ENCODE peak calls at places on chromosomes 3 and 15, in five cellular contexts. E is A549, U is HepG2, D is K562, Y is GM12878. F is an unnamed sample. For H3K4me1, the result is how much of the 10 kb centered on the place peaks cover.

GRCh38 chr15:95149036-95149435 is 917.7 kb downstream of the MCTP2 start:
- DNase-seq in E (no peak), U (no peak), Y (no peak), D (no peak), F (no peak)

GRCh38 chr3:23035927-23036640 is 167.0 kb upstream of the UBE2E2 start:
- DNase-seq in U (peak), E (no peak), Y (no peak), D (no peak), F (no peak)

GRCh38 chr15:54273928-54274327 is 295.7 kb downstream of the UNC13C start:
- DNase-seq in D (no peak), U (no peak), E (no peak), Y (no peak), F (peak)

GRCh38 chr3:150911780-150912179 is 6.5 kb upstream of the MINDY4B start:
- DNase-seq in Y (no peak), U (no peak), E (no peak), D (no peak), F (no peak)

GRCh38 chr15:29074045-29074444 is 188.3 kb downstream of the APBA2 start:
- DNase-seq in Y (no peak), D (no peak), U (no peak), E (no peak), F (no peak)

GRCh38 chr3:14562441-14562840 is 22.3 kb upstream of the GRIP2 start:
- DNase-seq in U (no peak), E (no peak), Y (no peak), D (no peak), F (no peak)

GRCh38 chr3:65548848-65549625 is 489.7 kb downstream of the MAGI1 start:
- DNase-seq in E (no peak), D (no peak), Y (no peak), U (peak), F (peak)

GRCh38 chr3:20648294-20648693 is 462.3 kb upstream of the SGO1 start:
- DNase-seq in U (no peak), Y (no peak), D (no peak), E (no peak), F (peak)

GRCh38 chr15:94032571-94032970 is 198.8 kb upstream of the MCTP2 start:
- DNase-seq in Y (no peak), D (no peak), E (no peak), U (no peak), F (no peak)

GRCh38 chr3:72728958-72729467 is 119.2 kb downstream of the SHQ1 start:
- DNase-seq in E (no peak), U (peak), D (no peak), Y (no peak), F (peak)

GRCh38 chr15:79430901-79431635 is 1.1 kb upstream of the MINAR1 start:
- DNase-seq in U (no peak), E (no peak), D (no peak), Y (no peak), F (no peak)

GRCh38 chr3:71579934-71580318 is 3.6 kb downstream of the FOXP1 start:
- DNase-seq in Y (no peak), D (peak), E (no peak), U (peak), F (no peak)

GRCh38 chr15:51223771-51224229 is 114.6 kb downstream of the CYP19A1 start:
- DNase-seq in E (no peak), Y (no peak), U (no peak), D (no peak), F (no peak)

GRCh38 chr15:52780172-52780980 is 9.8 kb downstream of the ONECUT1 start:
- DNase-seq in E (peak), U (peak), D (peak), Y (peak), F (peak)

GRCh38 chr15:88127477-88127799 is 129.1 kb downstream of the NTRK3 start:
- DNase-seq in E (no peak), U (no peak), Y (no peak), D (no peak), F (no peak)

GRCh38 chr15:101499863-101500713 is 10.6 kb upstream of the PCSK6 start:
- DNase-seq in Y (peak), D (no peak), U (no peak), E (no peak), F (no peak)

GRCh38 chr15:99440551-99441426 is 125.0 kb upstream of the MEF2A start:
- DNase-seq in U (no peak), E (no peak), D (no peak), Y (no peak), F (peak)

GRCh38 chr3:45321607-45322391 is 66.6 kb upstream of the LARS2 start:
- DNase-seq in E (no peak), Y (no peak), U (no peak), D (no peak), F (no peak)

GRCh38 chr15:75639709-75640482 is at the start of gene IMP3:
- DNase-seq in E (peak), D (peak), Y (peak), U (peak), F (peak)
- TF ChIP-seq SMC3 in E (no peak), D (no peak), Y (no peak), U (no peak), F (no peak)

GRCh38 chr3:50625879-50626182 is 8.9 kb downstream of the MAPKAPK3 start:
- DNase-seq in U (no peak), Y (no peak), D (no peak), E (no peak), F (no peak)
- H3K4me1 ChIP-seq in U (under half), Y (under half), D (under half), E (under half), F (under half)

DNA sequence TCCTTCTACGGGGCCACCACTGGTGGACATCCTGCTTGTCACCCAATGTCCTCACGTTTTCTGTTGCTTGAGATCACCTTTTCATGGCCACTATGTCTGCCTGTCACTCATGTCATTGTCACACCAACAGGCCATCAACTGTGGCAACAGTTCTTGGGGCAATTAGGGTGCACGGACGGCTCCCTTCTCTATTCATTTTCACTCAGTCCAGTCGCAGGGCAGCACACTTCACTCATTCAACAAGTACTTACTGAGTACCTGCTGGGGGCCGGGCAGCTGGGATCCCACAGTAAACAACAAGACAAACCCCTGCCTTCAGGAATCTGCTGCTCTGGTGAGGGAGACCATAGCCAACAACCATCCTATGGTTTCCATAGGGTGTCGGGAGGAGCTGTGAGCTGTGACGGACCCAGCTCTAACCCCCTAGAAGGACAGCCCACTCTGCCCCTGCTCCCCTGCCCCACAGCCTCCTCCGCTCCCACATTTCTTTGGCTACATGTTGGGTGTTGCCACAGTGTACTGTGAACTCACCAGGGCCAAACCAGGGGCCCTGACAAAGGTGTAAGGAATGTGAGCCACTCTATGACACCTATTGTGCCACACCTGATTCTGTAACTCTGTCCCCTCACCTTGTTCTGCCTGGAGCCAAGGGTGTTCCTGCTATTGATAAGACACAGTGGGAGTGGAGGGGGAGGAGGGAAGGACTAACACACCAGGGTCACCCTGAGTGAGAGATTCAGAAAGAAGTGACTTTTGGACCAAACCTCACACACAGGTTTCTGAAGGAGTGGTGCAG is 1.9 kb downstream of the VILL start:
- DNase-seq in D (peak), U (peak), Y (no peak), E (no peak), F (no peak)
- TF ChIP-seq EP300 in D (no peak), U (peak), Y (no peak), E (no peak), F (no peak)

DNA sequence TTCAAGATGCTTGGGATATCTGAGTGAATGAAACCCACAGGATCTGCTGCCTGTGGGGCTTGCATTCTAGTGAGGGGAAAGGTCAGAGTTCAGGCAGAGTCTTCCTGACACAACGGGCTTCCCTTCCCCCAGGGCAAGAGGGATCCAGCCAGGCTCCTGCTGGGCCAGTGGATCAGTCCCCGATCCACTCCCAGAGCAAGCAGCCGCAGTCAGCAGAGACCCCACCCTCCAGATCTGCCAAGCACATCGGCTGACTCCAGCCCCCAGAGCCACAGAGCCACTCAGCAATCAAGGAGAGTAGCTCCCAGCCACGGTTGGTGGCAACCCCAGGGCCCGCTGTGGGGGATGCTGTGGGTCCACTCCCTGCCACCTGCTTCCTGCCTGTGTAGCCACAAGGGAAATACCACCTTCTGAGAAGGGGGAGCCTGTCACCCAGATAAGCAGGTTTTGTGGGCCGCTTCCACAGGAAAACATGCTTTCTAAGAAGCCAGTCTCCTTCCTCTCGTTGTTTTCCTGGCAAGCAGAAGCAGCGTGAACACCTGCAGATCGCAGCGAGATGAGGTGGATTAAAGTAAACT is 44.9 kb downstream of the CPN2 start:
- DNase-seq in E (no peak), U (no peak), Y (peak), D (no peak), F (no peak)
- TF ChIP-seq SMC3 in E (no peak), U (no peak), Y (no peak), D (no peak), F (no peak)

DNA sequence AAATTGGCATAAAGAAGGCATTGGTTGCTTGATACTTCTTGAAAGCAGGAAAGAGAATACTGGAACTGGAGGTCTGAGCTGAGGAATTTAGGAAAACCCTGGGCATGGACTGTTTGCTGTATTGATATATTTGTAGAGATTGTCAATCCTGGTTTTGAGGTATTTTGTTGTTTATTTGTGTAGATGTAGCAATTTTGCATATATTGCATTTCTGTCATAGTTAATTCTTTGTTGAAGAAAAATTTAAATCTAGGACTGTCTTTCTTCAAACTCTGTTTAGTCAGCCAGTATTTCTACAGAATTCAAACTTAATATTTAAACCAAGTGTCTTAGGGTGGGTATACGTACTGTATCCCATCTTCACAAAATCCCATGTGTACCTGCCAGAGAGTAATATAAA is 9.5 kb downstream of the STT3B start:
- DNase-seq in Y (no peak), U (no peak), D (no peak), E (no peak), F (no peak)
- H3K4me1 ChIP-seq in Y (under half), U (under half), D (under half), E (under half), F (under half)

DNA sequence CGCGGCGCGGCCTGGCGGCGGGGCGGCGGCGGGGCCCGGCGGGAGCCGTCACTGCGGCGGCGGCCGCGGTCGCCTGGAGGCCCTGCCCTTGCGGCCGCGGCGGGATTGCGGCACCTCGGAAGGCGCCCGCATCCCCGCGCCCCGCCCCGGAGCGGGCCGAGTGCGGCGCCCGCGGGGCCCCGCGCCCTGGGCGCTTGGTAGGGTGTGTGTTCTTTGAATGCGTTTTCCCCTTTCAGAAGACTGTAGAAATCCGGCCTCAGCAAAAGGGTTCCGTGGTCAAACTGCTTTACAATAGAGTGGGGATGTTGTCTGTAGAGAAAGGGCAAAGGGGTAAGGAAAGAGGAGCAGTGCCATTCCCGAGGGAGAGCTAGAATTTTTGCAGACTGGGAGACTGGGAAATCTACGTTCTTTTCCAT is 554 bp downstream of the SNRK start:
- DNase-seq in E (peak), Y (no peak), D (no peak), U (no peak), F (peak)
- TF ChIP-seq EP300 in E (no peak), Y (no peak), D (no peak), U (no peak), F (no peak)

DNA sequence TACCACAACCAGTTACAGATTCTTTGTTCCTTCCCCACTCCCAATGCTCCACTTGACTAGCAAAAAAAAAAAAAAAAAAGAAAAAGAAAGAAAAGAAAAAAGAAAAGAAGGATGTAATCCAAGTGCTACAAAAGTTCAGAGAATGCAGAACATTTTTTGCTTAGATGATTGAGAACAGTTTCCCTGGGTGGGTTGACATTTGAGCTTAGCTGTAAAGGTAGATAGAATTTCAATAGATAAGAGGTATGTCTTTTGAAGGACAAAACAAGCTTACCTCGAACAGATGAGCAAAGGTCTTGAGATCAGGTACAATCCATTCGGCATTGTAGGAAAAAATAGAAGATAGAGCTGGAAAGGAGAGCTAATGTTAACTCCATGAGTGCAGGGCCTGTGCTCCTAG is 344.6 kb upstream of the NECTIN3 start:
- DNase-seq in E (no peak), Y (no peak), D (no peak), U (no peak), F (no peak)
- TF ChIP-seq SMC3 in E (no peak), Y (no peak), D (no peak), U (no peak), F (no peak)

GRCh38 chr15:77892335-77892734 is 185.2 kb downstream of the TBC1D2B start:
- DNase-seq in E (no peak), Y (no peak), D (no peak), U (no peak), F (no peak)

GRCh38 chr15:77886805-77887448 is 190.6 kb downstream of the TBC1D2B start:
- DNase-seq in U (no peak), E (no peak), D (no peak), Y (no peak), F (no peak)

DNA sequence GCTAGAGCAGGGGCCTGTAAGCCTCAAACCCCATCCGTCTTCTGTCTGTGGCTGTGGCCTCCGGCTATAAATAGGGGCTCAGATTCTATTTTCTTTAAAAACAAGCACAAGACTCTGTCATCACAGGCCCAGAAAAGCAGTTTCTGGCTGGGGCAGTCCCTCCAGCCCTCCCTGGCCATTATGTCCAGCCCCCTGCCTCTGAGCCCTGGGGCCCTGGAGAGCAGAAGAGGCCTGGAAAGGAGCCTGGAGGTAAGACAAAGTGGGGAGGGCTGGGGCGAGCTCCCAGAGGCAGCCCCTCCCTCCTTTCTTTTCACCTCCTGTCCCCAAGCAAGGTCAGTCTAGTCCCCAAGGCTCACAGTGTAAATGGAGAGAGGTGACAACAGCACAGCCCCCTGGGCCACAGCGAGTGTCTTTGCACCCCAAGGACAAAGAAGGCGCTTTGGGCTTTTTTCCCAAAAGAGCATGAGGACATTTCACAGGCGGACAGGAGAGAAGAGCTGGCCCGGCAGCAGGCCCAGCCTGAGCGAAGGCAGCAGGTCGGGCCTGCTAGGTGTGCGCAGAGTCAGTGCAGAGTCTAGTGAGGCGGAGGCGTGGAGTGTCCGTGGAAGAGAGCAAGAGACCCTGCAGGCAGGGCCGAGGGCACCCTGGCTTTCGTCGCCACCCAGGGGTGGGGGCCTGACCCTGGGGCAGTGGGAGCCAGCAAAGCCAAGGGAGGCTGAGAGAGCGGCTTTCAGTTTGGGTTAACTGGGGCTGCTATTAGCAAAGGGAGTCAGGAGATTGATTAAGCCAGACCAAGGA is 188.3 kb downstream of the TBC1D2B start:
- DNase-seq in D (no peak), U (no peak), Y (no peak), E (no peak), F (no peak)
- H3K4me1 ChIP-seq in D (under half), U (under half), Y (under half), E (under half), F (under half)

DNA sequence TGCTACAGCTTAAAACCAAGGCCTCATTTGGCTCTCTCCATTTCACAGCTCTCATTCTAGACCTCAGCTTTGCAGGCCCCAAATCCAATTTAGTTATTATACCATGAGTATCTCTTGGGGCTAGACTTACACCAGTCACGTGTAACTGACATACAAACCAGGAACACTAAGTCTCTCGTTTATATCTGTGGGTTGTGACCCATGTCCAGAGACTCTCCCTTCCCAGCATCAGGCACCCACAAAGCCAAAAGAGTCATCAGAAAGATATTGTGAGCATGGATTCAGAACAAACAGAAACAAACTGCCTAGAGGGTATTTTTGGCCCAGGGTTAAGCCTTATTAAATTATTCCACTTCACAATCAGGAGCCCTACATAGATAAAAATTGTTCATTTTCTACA is 5.6 kb upstream of the CCDC13 start:
- DNase-seq in Y (no peak), E (no peak), U (no peak), D (no peak), F (no peak)
- TF ChIP-seq EP300 in Y (no peak), E (no peak), U (no peak), D (no peak), F (no peak)

F was measured in SK-N-SH.